ENCODE peak calls at places on chromosomes 6 and 20, in nine cellular contexts. M, P, T, B, U, V, X, L and I are unnamed samples.
A peak's percentile ranks its signal among the peaks of the same experiment; 100 is the strongest.

GRCh38 chr6:158327216-158327615 is 15.0 kb downstream of the TULP4 start:
- DNase-seq in V (peak; percentile 51), L (no peak), M (no peak), P (no peak), T (no peak), X (no peak), U (no peak), B (no peak), I (no peak)

GRCh38 chr6:89660981-89661380 is 22.4 kb upstream of the LYRM2 start:
- DNase-seq in M (no peak), P (no peak), L (no peak), V (no peak), U (no peak), B (no peak), X (no peak), T (no peak), I (no peak)

GRCh38 chr6:159979136-159979874 is 10.4 kb downstream of the IGF2R start:
- DNase-seq in X (peak; percentile 82), L (no peak), V (peak; percentile 46), M (no peak), B (no peak), T (peak; percentile 24), U (peak; percentile 41), P (peak; percentile 73), I (no peak)

GRCh38 chr20:4782373-4782772 is 60.7 kb downstream of the PRND start:
- DNase-seq in U (no peak), M (no peak), B (no peak), L (no peak), T (no peak), P (no peak), X (no peak), V (no peak), I (no peak)

GRCh38 chr6:34390531-34391013 is 1.9 kb downstream of the NUDT3 start:
- DNase-seq in U (no peak), T (no peak), B (no peak), M (no peak), X (no peak), L (no peak), V (no peak), P (no peak), I (no peak)

GRCh38 chr6:45419574-45420082 is 41.9 kb upstream of the SUPT3H start:
- DNase-seq in M (peak; percentile 57), P (peak; percentile 63), V (peak; percentile 22), B (no peak), L (peak; percentile 88), U (peak; percentile 53), X (peak; percentile 56), T (peak; percentile 47), I (peak; percentile 66)

GRCh38 chr6:33075568-33076405 is at the start of gene HLA-DPB1:
- DNase-seq in T (no peak), M (no peak), X (peak; percentile 73), V (peak; percentile 80), B (no peak), U (no peak), L (no peak), P (peak; percentile 47), I (no peak)

GRCh38 chr6:157615951-157616350 is 207.1 kb upstream of the SNX9 start:
- DNase-seq in U (no peak), M (no peak), V (no peak), L (no peak), P (no peak), T (no peak), B (no peak), X (no peak), I (no peak)

GRCh38 chr20:36700438-36700837 is 45.5 kb downstream of the NDRG3 start:
- DNase-seq in B (no peak), P (no peak), M (no peak), X (no peak), U (no peak), L (no peak), V (no peak), T (no peak), I (no peak)

GRCh38 chr20:21554985-21555384 is 41.1 kb upstream of the NKX2-2 start:
- DNase-seq in T (no peak), L (no peak), B (no peak), X (no peak), U (no peak), V (no peak), M (no peak), P (no peak), I (no peak)

GRCh38 chr20:21395666-21396044 is 1.7 kb downstream of the NKX2-4 start:
- DNase-seq in M (no peak), B (no peak), P (no peak), L (peak; percentile 60), X (no peak), V (no peak), U (no peak), T (no peak), I (no peak)

GRCh38 chr6:1113921-1114320 is 198.0 kb upstream of the FOXQ1 start:
- DNase-seq in L (no peak), U (no peak), V (no peak), T (no peak), P (no peak), X (no peak), M (no peak), B (no peak), I (no peak)

DNA sequence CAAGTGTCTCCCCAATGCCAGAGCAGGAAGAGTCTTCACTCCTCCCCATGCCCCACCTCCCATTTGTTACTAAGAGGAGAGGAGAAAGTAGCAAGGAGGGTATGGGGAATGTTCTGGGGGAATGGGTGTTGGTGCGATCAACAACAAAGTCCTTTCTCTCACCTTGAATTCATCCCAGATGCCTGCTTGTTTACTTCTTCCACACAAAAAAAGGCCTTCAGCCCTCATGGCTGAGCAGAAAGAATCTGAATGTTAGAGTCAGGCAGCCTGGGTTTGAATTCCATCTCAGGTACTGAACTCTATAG is 9.9 kb downstream of the MOG start:
- DNase-seq in T (no peak), P (no peak), L (no peak), U (no peak), V (no peak), B (no peak), M (no peak), X (no peak), I (no peak)
- TF ChIP-seq CTCF in T (no peak), P (no peak), L (no peak), U (no peak), V (no peak), B (no peak), M (no peak), X (no peak), I (no peak)

GRCh38 chr20:52312131-52312729 is 120.7 kb upstream of the ZFP64 start:
- DNase-seq in V (peak; percentile 82), P (peak; percentile 61), M (peak; percentile 26), T (no peak), L (no peak), B (peak; percentile 5), U (peak; percentile 31), X (peak; percentile 62), I (no peak)

GRCh38 chr20:52311209-52311794 is 119.7 kb upstream of the ZFP64 start:
- DNase-seq in U (no peak), L (no peak), M (no peak), T (no peak), X (no peak), B (no peak), V (no peak), P (no peak), I (no peak)

GRCh38 chr20:52318601-52319000 is 127.0 kb upstream of the ZFP64 start:
- DNase-seq in M (no peak), B (no peak), X (no peak), V (no peak), L (no peak), U (no peak), T (no peak), P (no peak), I (no peak)

GRCh38 chr20:52313335-52313963 is 121.9 kb upstream of the ZFP64 start:
- DNase-seq in P (peak; percentile 7), L (no peak), U (peak; percentile 14), V (peak; percentile 54), M (no peak), B (peak; percentile 2), X (peak; percentile 44), T (no peak), I (no peak)
- TF ChIP-seq CTCF in P (peak; percentile 51), L (peak; percentile 24), U (no peak), V (peak; percentile 54), M (no peak), B (peak; percentile 62), X (peak; percentile 58), T (peak; percentile 52), I (no peak)

DNA sequence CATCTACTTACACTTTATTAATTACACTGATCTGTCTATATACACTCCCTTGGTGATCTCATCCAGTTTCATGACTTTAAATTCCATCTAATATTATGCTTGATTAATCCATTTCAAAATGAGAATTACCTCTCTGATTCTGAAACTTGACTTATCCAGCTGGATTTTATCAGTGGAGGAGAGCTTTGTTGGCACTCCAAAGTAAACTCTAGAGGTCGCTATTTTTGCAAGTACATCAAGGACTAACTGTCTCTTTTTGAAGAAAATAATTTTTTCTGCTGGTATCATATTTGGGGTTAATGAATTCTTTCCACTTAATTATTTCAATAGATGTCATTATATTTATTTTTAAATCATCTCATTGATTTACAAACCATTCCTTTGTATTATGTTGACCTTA is 630.3 kb upstream of the MAN1A1 start:
- DNase-seq in P (peak; percentile 20), U (no peak), T (no peak), M (no peak), V (no peak), L (no peak), B (no peak), X (peak; percentile 48), I (no peak)
- TF ChIP-seq CTCF in P (peak; percentile 42), U (peak; percentile 64), T (peak; percentile 16), M (no peak), V (no peak), L (no peak), B (peak; percentile 31), X (peak; percentile 41), I (no peak)

GRCh38 chr20:32820000-32820697 is 395 bp downstream of the MAPRE1 start:
- DNase-seq in V (peak; percentile 64), U (peak; percentile 98), B (no peak), X (no peak), T (no peak), P (peak; percentile 50), L (peak; percentile 95), M (peak; percentile 82), I (peak; percentile 60)
- TF ChIP-seq CTCF in V (no peak), U (no peak), B (no peak), X (no peak), T (no peak), P (no peak), L (no peak), M (no peak), I (no peak)